ENCODE peak calls at places on chromosomes 4 and X, in eight cellular contexts. I is BE2C; A is endothelial cell of umbilical vein; O is adrenal gland; D is CD8-positive, alpha-beta memory T cell; E is AG04450; Q is transverse colon; P is cardiac muscle cell. U is an unnamed sample.

GRCh38 chrX:20913760-20914159 is 460.5 kb upstream of the CNKSR2 start:
- DNase-seq in I (no peak), A (no peak), O (no peak), D (no peak), E (no peak), Q (no peak), P (peak; percentile 65), U (peak; percentile 33)

GRCh38 chr4:121140712-121141111 is 23.4 kb downstream of the TNIP3 start:
- DNase-seq in I (no peak), A (no peak), O (no peak), D (no peak), E (no peak), Q (no peak), P (no peak), U (no peak)

GRCh38 chrX:3129256-3129655 is 88.0 kb downstream of the ARSF start:
- DNase-seq in I (no peak), A (no peak), O (no peak), D (no peak), E (no peak), Q (no peak), P (no peak), U (no peak)

GRCh38 chr4:88439161-88439760 is 17.7 kb upstream of the HERC5 start:
- DNase-seq in I (no peak), A (no peak), O (no peak), D (no peak), E (no peak), Q (no peak), P (no peak), U (peak; percentile 42)

GRCh38 chrX:76279007-76279406 is 106.1 kb downstream of the PBDC1 start:
- DNase-seq in I (peak; percentile 36), A (peak; percentile 40), O (peak; percentile 48), D (peak; percentile 19), E (peak; percentile 1), Q (peak; percentile 27), P (peak; percentile 43), U (peak; percentile 44)

GRCh38 chr4:15778191-15778741 is at the start of gene CD38:
- DNase-seq in I (no peak), A (no peak), O (peak; percentile 13), D (no peak), E (no peak), Q (peak; percentile 68), P (peak; percentile 29), U (no peak)

GRCh38 chrX:40420899-40421729 is 159.7 kb upstream of the ATP6AP2 start:
- DNase-seq in I (peak; percentile 45), A (no peak), O (no peak), D (no peak), E (no peak), Q (no peak), P (no peak), U (no peak)

GRCh38 chr4:151407466-151408379 is 1.3 kb upstream of the FHIP1A start:
- DNase-seq in I (no peak), A (no peak), O (peak; percentile 23), D (peak; percentile 1), E (no peak), Q (peak; percentile 59), P (no peak), U (no peak)

GRCh38 chr4:92060333-92060732 is 243.4 kb upstream of the GRID2 start:
- DNase-seq in I (no peak), A (no peak), O (no peak), D (no peak), E (no peak), Q (no peak), P (no peak), U (no peak)

DNA sequence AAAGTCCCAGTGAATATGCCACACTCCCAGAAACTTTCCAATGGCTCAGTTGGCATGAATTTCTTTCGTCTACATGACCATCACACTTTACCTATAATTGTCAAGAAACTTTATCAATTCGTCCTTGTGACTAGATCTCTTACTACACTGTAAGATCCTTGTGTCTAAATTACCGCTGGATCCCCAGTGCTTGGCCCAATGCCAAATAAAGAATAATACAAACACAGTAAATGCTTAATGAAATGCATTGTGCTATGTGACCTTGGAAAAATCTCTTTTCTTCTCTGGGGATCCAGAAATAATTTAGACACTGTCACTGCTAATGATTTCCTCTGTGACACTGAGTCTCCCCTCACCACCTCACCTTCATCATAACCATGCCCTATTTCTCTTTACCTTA is 137.9 kb downstream of the VSIG4 start:
- DNase-seq in I (no peak), A (no peak), O (no peak), D (no peak), E (no peak), Q (no peak), P (no peak), U (no peak)
- H3K9me3 ChIP-seq in I (no peaks in the 10 kb centered on the region), A (no peaks in the 10 kb centered on the region), O (no peaks in the 10 kb centered on the region), D (no peaks in the 10 kb centered on the region), E (no peaks in the 10 kb centered on the region), Q (no peaks in the 10 kb centered on the region), P (no peaks in the 10 kb centered on the region), U (no peaks in the 10 kb centered on the region)

DNA sequence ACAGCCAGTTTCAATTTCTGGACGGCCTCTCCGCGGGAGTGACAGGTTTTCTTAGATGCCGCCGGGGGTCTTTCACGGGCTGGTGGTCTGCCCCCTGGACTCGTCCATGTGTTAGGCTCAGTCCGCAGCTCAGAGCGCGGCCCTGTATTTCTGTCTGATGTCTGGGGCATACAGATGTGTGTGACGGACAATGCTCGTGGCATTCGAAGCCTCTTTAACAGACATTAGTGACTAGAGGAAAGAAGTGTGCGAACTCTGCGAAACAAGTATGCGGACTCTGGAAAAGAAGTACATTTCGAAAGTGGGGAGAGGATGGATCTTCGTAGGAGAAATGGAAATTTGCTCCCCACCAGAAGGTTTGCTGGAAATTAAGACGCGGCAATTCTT is 793 bp upstream of the DCUN1D4 start:
- DNase-seq in I (peak; percentile 45), A (no peak), O (peak; percentile 39), D (no peak), E (no peak), Q (no peak), P (peak; percentile 14), U (no peak)
- H3K4me3 ChIP-seq in I (peak overlapping the region; percentile 91), A (peak overlapping the region; percentile 66), O (peak overlapping the region; percentile 88), D (peak overlapping the region; percentile 93), E (peak overlapping the region; percentile 71), Q (peak overlapping the region; percentile 93), P (peak overlapping the region; percentile 50), U (peak overlapping the region; percentile 51)

GRCh38 chrX:47448165-47448806 is 34.7 kb downstream of the ZNF41 start:
- DNase-seq in I (no peak), A (no peak), O (no peak), D (no peak), E (no peak), Q (no peak), P (no peak), U (no peak)
- H3K9me3 ChIP-seq in I (no peaks in the 10 kb centered on the region), A (no peaks in the 10 kb centered on the region), O (no peaks in the 10 kb centered on the region), D (peaks cover 21% of the 10 kb centered on the region), E (peaks cover 24% of the 10 kb centered on the region), Q (peaks cover 10% of the 10 kb centered on the region), P (peaks cover 3% of the 10 kb centered on the region), U (no peaks in the 10 kb centered on the region)

DNA sequence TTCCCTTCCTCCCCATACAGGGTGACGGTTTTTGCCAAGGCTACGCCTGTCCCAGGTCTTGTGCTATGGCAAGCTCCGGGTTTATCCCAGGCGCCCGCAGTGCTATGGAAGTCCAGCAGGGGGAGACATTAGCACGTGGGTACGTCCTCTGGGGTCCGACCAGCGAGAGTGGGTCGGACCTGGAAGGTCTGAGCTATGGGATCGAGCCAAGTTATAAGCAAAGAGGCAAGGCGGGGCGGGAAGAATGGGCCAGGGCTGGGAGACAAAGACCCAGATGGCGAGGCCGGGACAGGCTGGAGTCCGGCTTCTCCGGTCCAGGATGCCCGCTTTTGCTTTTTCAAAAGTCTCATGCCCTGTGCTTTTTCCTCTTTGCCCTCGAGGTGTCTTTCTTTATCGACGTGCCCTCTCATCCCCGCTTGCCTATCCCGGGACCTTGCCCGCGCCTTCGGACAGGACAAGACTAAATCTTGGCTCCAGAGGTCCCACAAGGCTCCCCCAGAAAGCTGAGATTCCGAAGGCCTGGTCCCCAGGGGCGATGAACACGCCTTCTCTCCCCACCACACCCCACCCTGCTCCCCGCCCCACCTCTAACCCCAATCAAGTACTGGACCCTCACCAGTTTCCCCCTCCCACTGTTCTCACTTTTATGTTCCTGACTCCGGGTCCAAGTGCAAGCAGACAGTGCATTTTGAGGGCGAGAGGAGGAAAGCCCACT is 816 bp upstream of the EFNB1 start:
- DNase-seq in I (peak; percentile 80), A (peak; percentile 79), O (peak; percentile 81), D (peak; percentile 66), E (peak; percentile 61), Q (peak; percentile 88), P (peak; percentile 78), U (peak; percentile 77)
- H3K4me3 ChIP-seq in I (peak overlapping the region; percentile 70), A (no peak overlapping the region), O (peak overlapping the region; percentile 57), D (peak overlapping the region; percentile 76), E (peak overlapping the region; percentile 29), Q (peak overlapping the region; percentile 64), P (peak overlapping the region; percentile 12), U (peak overlapping the region; percentile 37)

U was measured in Caco-2.